ENCODE peak calls at places on chromosomes 5 and 9, in four cellular contexts. Q is A549, B is breast epithelium, N is tibial nerve. C is an unnamed sample.

GRCh38 chr9:114005371-114006154 is 72.5 kb downstream of the AMBP start:
- DNase-seq in Q (no peak), B (peak), N (no peak), C (no peak)

GRCh38 chr5:82931110-82931509 is 146.1 kb downstream of the TMEM167A start:
- DNase-seq in Q (peak), B (no peak), N (no peak), C (no peak)

GRCh38 chr9:107019216-107019615 is 156.2 kb downstream of the ZNF462 start:
- DNase-seq in Q (no peak), B (no peak), N (no peak), C (no peak)

GRCh38 chr9:83544002-83544698 is 5.9 kb upstream of the FRMD3 start:
- DNase-seq in Q (peak), B (no peak), N (no peak), C (peak)

GRCh38 chr9:108396618-108397017 is 459.2 kb downstream of the ACTL7B start:
- DNase-seq in Q (no peak), B (no peak), N (no peak), C (no peak)

GRCh38 chr9:81470864-81471263 is 218.5 kb downstream of the TLE1 start:
- DNase-seq in Q (no peak), B (no peak), N (no peak), C (no peak)

GRCh38 chr5:124743534-124744169 is 2.8 kb downstream of the ZNF608 start:
- DNase-seq in Q (no peak), B (no peak), N (no peak), C (no peak)

GRCh38 chr5:180782748-180783147 is 19.9 kb downstream of the MGAT1 start:
- DNase-seq in Q (no peak), B (no peak), N (no peak), C (no peak)

GRCh38 chr9:18707078-18707477 is 233.1 kb downstream of the ADAMTSL1 start:
- DNase-seq in Q (no peak), B (no peak), N (no peak), C (no peak)

GRCh38 chr5:33046091-33046490 is 335.0 kb downstream of the NPR3 start:
- DNase-seq in Q (no peak), B (no peak), N (no peak), C (no peak)

GRCh38 chr9:127495884-127496555 is 44.7 kb downstream of the LRSAM1 start:
- DNase-seq in Q (no peak), B (no peak), N (no peak), C (no peak)

GRCh38 chr9:21777701-21778100 is 24.7 kb upstream of the MTAP start:
- DNase-seq in Q (no peak), B (no peak), N (no peak), C (no peak)

GRCh38 chr5:145244788-145245187 is 590.4 kb downstream of the PRELID2 start:
- DNase-seq in Q (no peak), B (no peak), N (no peak), C (no peak)

GRCh38 chr9:93280661-93281259 is 96.8 kb downstream of the WNK2 start:
- DNase-seq in Q (no peak), B (no peak), N (no peak), C (no peak)

GRCh38 chr5:179207920-179208705 is 137.1 kb downstream of the ADAMTS2 start:
- DNase-seq in Q (no peak), B (no peak), N (no peak), C (no peak)

GRCh38 chr9:8822667-8823025 is 1023.1 kb upstream of the DMAC1 start:
- DNase-seq in Q (no peak), B (no peak), N (no peak), C (no peak)
- TF ChIP-seq POLR2A in Q (no peak), B (no peak), N (no peak), C (no peak)

GRCh38 chr5:139565411-139566305 is 4.5 kb downstream of the UBE2D2 start:
- DNase-seq in Q (no peak), B (no peak), N (no peak), C (no peak)
- TF ChIP-seq POLR2A in Q (no peak), B (no peak), N (no peak), C (no peak)

DNA sequence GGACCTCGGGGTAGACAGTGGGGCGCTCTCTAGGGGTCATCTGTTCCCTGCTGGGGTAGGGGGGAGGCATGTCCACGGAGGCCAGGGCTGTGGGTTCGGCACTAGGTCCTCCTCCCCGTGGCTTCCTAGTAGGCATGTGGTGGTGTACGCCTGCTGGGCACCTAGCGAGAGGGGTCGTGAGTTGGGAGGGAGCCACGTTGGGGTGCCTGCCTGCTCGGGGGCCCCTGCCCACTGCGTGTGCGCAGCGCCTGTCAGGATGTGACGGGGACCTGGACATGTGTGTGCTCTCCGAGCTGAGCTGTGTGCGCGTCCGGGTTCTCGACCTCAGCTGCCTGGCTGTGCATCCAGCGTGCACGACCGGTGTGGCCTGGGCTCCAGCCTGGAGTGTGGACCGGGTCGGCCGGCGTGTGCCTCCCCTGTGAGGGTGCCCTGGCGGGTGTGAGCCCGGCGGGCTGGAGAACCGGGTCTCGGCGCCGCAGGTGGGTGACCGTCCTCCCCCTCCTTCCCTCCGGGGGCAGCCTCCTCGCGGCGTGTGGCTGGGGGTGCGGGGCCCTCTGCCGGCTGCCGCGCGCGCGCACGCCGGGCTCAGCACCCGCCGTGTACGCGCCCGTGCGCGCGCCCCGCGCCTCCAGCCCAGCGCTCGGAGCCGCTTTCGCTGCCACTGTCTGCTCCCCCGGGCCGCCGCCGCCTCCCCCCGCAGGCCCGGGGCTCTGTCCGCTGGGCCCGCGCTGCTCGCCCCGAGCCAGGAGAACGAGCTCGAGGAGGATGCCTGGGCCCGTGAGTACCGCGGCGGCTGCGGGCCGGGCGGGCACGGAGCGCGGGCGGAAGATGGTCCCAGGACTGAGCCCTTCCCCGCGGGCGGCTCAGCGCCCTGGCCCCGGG is at the start of gene PRR7:
- DNase-seq in Q (peak), B (no peak), N (no peak), C (peak)
- TF ChIP-seq POLR2A in Q (peak), B (no peak), N (no peak), C (peak)

DNA sequence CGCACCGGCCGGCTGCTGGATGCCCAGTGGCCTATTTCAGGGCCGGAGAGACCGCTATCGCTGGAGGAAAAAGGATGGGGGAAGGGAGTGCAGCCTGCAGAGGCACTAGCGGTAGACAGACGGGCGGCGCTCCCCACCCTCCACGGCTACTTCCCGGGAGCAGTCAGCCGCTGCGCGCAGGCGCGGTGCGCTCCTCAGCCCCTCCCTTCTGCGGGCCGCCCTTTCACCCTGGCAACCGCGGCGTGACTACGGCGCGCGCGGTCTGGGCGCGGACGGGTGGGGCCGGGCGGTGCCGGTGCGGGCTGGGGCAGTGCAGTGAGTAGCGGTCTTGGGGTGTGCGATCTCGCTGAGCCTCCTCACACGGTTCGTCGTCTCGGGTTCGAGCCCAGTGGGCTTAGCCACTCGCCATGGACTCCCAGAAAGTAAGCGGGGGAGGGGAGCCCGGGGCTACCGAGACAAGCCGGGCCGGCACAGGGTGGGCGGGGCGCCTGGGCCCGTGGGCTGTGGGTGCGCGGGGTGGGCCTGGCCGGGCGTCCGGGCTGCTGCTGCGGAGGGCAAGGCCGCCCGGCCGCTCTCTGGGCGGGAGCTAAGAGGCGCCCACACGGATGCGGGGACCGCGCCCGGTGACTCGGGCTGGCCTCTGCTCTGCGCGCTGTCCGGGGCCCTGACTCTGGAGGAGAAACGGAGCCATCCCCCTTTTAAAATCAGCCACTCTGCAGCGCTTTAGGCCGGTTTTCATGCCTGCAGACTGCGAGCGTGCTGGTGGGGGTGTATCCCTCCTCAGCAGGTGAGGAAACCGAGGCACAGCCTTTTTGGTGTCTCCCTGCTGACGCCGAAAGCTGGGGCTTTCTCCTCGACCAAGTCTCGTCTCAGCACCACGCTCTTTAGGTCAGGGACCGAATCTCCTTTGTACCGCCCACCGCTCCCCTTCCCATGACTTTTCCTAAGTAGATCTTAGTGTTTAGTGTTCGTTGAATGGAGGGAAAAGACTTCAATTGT is at the start of gene FSD1L:
- DNase-seq in Q (peak), B (peak), N (peak), C (peak)
- TF ChIP-seq POLR2A in Q (peak), B (no peak), N (no peak), C (peak)

DNA sequence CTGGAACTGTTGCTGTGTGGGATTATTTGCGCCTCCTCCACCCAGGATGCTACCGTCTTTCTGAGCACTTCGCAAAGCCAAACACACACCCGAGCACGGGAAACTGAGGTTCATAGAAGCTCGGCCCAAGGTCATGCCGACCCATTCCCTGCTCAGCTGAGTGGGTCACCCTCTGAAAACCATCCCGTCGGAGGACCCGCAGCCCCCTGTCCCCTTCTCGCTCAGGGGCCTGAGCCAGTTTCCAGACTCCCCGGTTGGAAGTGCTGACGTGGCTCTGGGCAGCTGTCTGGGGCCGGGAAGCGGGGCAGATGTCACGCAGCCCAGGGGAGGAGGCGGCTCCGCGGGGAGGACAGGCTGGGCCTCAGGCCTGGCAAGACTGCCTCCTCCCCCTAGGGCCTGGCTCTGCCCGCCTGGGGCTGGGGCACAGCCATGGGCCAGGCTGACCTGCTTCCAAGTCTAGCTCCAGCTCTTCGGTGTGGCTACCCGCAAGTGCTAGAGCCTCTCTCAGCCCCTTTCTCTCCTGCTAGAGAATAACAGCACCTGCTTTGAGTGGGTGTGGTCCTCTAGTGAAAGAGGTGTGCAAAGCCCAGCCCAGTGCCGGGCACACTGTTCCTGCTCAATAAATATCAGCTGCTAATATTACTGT is 9.9 kb upstream of the CXXC5 start:
- DNase-seq in Q (no peak), B (no peak), N (no peak), C (peak)
- TF ChIP-seq POLR2A in Q (no peak), B (no peak), N (no peak), C (peak)

GRCh38 chr9:136979769-136980587 is 2.7 kb downstream of the PTGDS start:
- DNase-seq in Q (no peak), B (no peak), N (no peak), C (no peak)
- TF ChIP-seq POLR2A in Q (no peak), B (no peak), N (no peak), C (no peak)

DNA sequence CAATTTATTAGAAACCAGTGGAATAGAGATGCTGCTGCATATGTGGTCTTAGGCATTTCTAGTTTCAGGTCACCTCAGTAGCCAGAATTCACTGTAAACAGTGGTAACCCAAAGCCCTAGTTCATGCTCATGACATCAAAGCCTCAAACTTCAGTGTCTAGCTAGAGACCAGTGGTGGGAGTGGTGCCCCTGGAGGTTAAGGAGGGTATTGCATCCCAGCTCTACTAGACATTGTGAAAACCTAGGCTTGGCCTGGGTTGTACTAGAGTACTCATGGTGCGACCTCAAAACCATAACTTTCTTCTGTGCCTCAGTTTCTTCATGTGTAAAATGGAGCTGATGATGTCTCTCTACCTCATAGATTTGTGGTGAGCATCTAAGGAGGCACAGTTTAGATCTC is 18.8 kb downstream of the COL5A1 start:
- DNase-seq in Q (peak), B (no peak), N (no peak), C (no peak)
- TF ChIP-seq POLR2A in Q (no peak), B (no peak), N (no peak), C (no peak)

GRCh38 chr5:169158764-169159163 is 142.2 kb downstream of the SLIT3 start:
- DNase-seq in Q (no peak), B (no peak), N (no peak), C (no peak)
- TF ChIP-seq POLR2A in Q (no peak), B (no peak), N (no peak), C (no peak)

GRCh38 chr5:16493261-16493660 is 27.7 kb upstream of the ZNF622 start:
- DNase-seq in Q (no peak), B (no peak), N (no peak), C (no peak)
- TF ChIP-seq POLR2A in Q (no peak), B (no peak), N (no peak), C (no peak)

GRCh38 chr5:95738069-95738468 is 6.9 kb downstream of the RHOBTB3 start:
- DNase-seq in Q (no peak), B (no peak), N (no peak), C (no peak)
- TF ChIP-seq POLR2A in Q (no peak), B (no peak), N (no peak), C (no peak)